ENCODE peak calls at places on chromosomes 5 and 9, in five cellular contexts. T is right cardiac atrium, W is DND-41, C is HCT116, Q is colonic mucosa. H is an unnamed sample.

GRCh38 chr9:89984214-89984613 is 379.4 kb downstream of the GADD45G start:
- DNase-seq in T (no peak), W (no peak), C (no peak), Q (no peak), H (no peak)

GRCh38 chr5:24642022-24642421 is 2.8 kb downstream of the CDH10 start:
- DNase-seq in T (no peak), W (no peak), C (no peak), Q (no peak), H (no peak)

GRCh38 chr5:159331099-159331973 is 1.0 kb upstream of the IL12B start:
- DNase-seq in T (peak; percentile 89), W (no peak), C (no peak), Q (peak; percentile 83), H (no peak)

GRCh38 chr5:168513861-168514428 is 15.2 kb upstream of the FBLL1 start:
- DNase-seq in T (no peak), W (no peak), C (no peak), Q (no peak), H (no peak)

GRCh38 chr9:35681341-35682002 is 7.7 kb downstream of the CA9 start:
- DNase-seq in T (no peak), W (no peak), C (no peak), Q (no peak), H (no peak)

GRCh38 chr5:158456756-158457155 is 597.8 kb upstream of the CLINT1 start:
- DNase-seq in T (peak; percentile 30), W (no peak), C (no peak), Q (no peak), H (no peak)

GRCh38 chr5:161414037-161414436 is 132.5 kb downstream of the GABRB2 start:
- DNase-seq in T (no peak), W (no peak), C (no peak), Q (no peak), H (no peak)

GRCh38 chr5:178331491-178331981 is 98.9 kb upstream of the PHYKPL start:
- DNase-seq in T (peak; percentile 87), W (no peak), C (no peak), Q (peak; percentile 53), H (no peak)

GRCh38 chr9:135914921-135915320 is 7.6 kb upstream of the CAMSAP1 start:
- DNase-seq in T (no peak), W (no peak), C (no peak), Q (no peak), H (no peak)

GRCh38 chr5:59587489-59588337 is 305.8 kb downstream of the PDE4D start:
- DNase-seq in T (peak; percentile 85), W (peak; percentile 7), C (no peak), Q (peak; percentile 85), H (peak; percentile 64)

GRCh38 chr5:151619812-151620462 is 28.8 kb upstream of the FAT2 start:
- DNase-seq in T (no peak), W (no peak), C (no peak), Q (no peak), H (no peak)

GRCh38 chr5:176740131-176740701 is 70.1 kb upstream of the UNC5A start:
- DNase-seq in T (no peak), W (no peak), C (no peak), Q (peak; percentile 6), H (no peak)

GRCh38 chr5:2726366-2726765 is 25.1 kb downstream of the IRX2 start:
- DNase-seq in T (no peak), W (no peak), C (no peak), Q (no peak), H (no peak)

GRCh38 chr9:134661299-134661698 is 19.7 kb downstream of the COL5A1 start:
- DNase-seq in T (no peak), W (no peak), C (no peak), Q (no peak), H (no peak)

GRCh38 chr9:99752710-99753109 is 69.0 kb upstream of the NR4A3 start:
- DNase-seq in T (no peak), W (no peak), C (no peak), Q (no peak), H (no peak)

GRCh38 chr5:88666761-88667186 is 216.2 kb downstream of the MEF2C start:
- DNase-seq in T (no peak), W (no peak), C (no peak), Q (no peak), H (no peak)

GRCh38 chr5:153777681-153778080 is 261.0 kb downstream of the FAM114A2 start:
- DNase-seq in T (no peak), W (no peak), C (no peak), Q (no peak), H (no peak)

GRCh38 chr5:81006955-81007636 is 46.9 kb downstream of the RASGRF2 start:
- DNase-seq in T (no peak), W (peak; percentile 72), C (no peak), Q (no peak), H (no peak)

DNA sequence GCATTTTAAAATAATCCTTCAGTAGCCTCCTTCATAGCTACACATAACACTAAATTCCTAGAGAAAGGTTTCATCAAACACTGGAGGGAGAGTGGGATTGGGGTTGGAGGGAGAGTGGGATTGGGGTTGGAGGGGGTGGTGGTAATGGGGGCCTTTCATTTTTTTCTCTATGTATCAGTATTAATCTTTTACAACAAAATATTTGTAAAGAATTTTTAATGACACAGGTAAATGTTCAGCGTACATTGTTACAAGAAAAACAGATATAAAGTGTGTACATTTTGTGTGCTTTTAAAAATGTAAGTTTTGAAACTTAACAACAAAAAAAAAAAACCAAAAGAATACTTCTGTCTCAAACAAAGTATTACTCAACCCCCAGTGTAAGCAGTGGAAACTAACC is 266.4 kb downstream of the DENND1A start:
- DNase-seq in T (no peak), W (no peak), C (no peak), Q (no peak), H (no peak)
- H3K9me3 ChIP-seq in T (peaks cover 2% of the 10 kb centered on the region), W (peaks cover 14% of the 10 kb centered on the region), C (no peaks in the 10 kb centered on the region), Q (no peaks in the 10 kb centered on the region), H (no peaks in the 10 kb centered on the region)

GRCh38 chr5:93583799-93584530 is 943 bp downstream of the NR2F1 start:
- DNase-seq in T (peak; percentile 84), W (peak; percentile 54), C (no peak), Q (no peak), H (no peak)
- H3K27ac ChIP-seq in T (peak overlapping the region; percentile 57), W (no peak overlapping the region), C (peak overlapping the region; percentile 99), Q (peak overlapping the region; percentile 55), H (no peak overlapping the region)

GRCh38 chr5:45277860-45278259 is 418.3 kb downstream of the HCN1 start:
- DNase-seq in T (no peak), W (no peak), C (peak; percentile 51), Q (no peak), H (no peak)
- H3K9me3 ChIP-seq in T (no peaks in the 10 kb centered on the region), W (no peaks in the 10 kb centered on the region), C (no peaks in the 10 kb centered on the region), Q (no peaks in the 10 kb centered on the region), H (no peaks in the 10 kb centered on the region)

GRCh38 chr5:14105717-14106435 is 37.3 kb upstream of the TRIO start:
- DNase-seq in T (no peak), W (no peak), C (peak; percentile 67), Q (no peak), H (no peak)
- H3K27ac ChIP-seq in T (no peak overlapping the region), W (no peak overlapping the region), C (peak overlapping the region; percentile 33), Q (no peak overlapping the region), H (no peak overlapping the region)

GRCh38 chr5:122781465-122781864 is 6.6 kb downstream of the SNX2 start:
- DNase-seq in T (no peak), W (no peak), C (no peak), Q (no peak), H (no peak)

GRCh38 chr5:122776143-122776542 is 1.3 kb downstream of the SNX2 start:
- DNase-seq in T (no peak), W (no peak), C (no peak), Q (peak; percentile 20), H (no peak)

GRCh38 chr5:122780296-122780695 is 5.4 kb downstream of the SNX2 start:
- DNase-seq in T (no peak), W (no peak), C (no peak), Q (no peak), H (no peak)

GRCh38 chr5:122778157-122778556 is 3.3 kb downstream of the SNX2 start:
- DNase-seq in T (no peak), W (no peak), C (no peak), Q (no peak), H (no peak)

DNA sequence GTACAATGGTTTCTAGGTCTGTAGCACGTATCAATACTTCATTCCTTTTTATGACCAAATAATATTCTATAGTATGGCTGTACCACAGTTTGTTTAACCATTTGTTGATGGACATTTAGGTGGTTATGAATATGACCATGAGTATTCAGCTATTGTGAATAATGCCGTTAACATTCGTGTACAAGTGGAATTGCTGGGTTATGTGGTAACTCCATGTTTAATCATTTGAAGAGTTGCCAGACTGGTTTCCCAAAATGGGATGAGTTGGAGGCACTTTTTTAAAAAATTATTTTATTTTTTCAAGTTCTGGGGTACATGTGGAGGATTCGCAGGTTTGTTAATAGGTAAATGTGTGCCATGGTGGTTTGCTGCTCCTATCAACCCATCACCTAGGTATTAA is 4.6 kb downstream of the SNX2 start:
- DNase-seq in T (no peak), W (no peak), C (no peak), Q (no peak), H (no peak)
- H3K9me3 ChIP-seq in T (no peaks in the 10 kb centered on the region), W (no peaks in the 10 kb centered on the region), C (no peaks in the 10 kb centered on the region), Q (no peaks in the 10 kb centered on the region), H (no peaks in the 10 kb centered on the region)

GRCh38 chr5:134138416-134139376 is 24.2 kb downstream of the TCF7 start:
- DNase-seq in T (peak; percentile 24), W (peak; percentile 4), C (no peak), Q (no peak), H (no peak)
- H3K27ac ChIP-seq in T (no peak overlapping the region), W (peak overlapping the region; percentile 14), C (no peak overlapping the region), Q (no peak overlapping the region), H (no peak overlapping the region)

GRCh38 chr9:92875373-92875772 is 2.5 kb downstream of the ZNF484 start:
- DNase-seq in T (no peak), W (no peak), C (no peak), Q (no peak), H (no peak)

DNA sequence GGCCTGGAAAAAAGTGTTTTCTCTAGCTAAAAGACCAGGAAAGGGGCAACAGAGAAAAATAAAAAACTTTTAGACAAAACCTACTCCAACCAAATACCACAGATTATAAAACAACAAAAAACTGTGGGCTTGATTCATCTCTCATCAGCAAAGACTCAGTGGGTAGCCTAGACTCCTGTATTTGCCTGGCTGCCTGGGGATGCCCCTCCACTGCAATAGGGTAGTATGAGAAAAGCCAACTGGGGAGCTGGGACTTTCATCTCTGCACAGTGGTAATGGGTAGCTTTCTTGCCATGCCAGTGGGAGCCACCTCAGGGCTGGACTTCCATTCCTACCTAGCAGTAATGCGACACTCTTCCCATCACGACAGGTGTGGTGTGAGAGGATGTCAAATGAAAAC is 7.5 kb downstream of the ZNF484 start:
- DNase-seq in T (no peak), W (no peak), C (no peak), Q (no peak), H (no peak)
- H3K9me3 ChIP-seq in T (no peaks in the 10 kb centered on the region), W (no peaks in the 10 kb centered on the region), C (no peaks in the 10 kb centered on the region), Q (no peaks in the 10 kb centered on the region), H (no peaks in the 10 kb centered on the region)

GRCh38 chr5:74257645-74258328 is 382.7 kb downstream of the ENC1 start:
- DNase-seq in T (peak; percentile 90), W (no peak), C (no peak), Q (peak; percentile 88), H (no peak)
- H3K27ac ChIP-seq in T (peak overlapping the region; percentile 42), W (no peak overlapping the region), C (no peak overlapping the region), Q (peak overlapping the region; percentile 95), H (no peak overlapping the region)

DNA sequence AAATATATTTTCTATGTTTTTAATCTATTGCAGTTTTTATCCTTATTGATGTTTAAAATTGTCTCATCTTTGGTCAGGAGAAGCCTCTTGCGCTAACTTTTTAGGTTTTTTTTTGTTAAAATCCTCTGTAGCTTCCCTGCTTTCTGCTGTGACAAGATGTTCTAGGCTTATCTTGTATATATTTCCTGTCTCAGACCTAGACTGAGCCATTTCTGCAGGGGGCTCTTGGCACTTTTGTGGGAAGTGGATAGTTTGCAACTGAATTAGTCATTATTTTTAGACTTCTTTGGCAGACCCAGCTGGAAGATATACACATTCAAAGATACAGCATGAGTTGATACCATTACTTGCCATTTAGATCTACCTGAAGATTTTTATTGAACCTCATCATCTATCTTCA is 28.8 kb downstream of the TCERG1 start:
- DNase-seq in T (no peak), W (no peak), C (no peak), Q (no peak), H (no peak)
- H3K9me3 ChIP-seq in T (no peaks in the 10 kb centered on the region), W (no peaks in the 10 kb centered on the region), C (no peaks in the 10 kb centered on the region), Q (no peaks in the 10 kb centered on the region), H (no peaks in the 10 kb centered on the region)

H was measured in iPS DF 6.9.